ENCODE peak calls at places on chromosomes 12 and 14, in four cellular contexts. One of them, this sample, is unnamed.

GRCh38 chr12:93169536-93169935 is 208.2 kb upstream of the NUDT4 start:
- DNase-seq in sigmoid colon: no peak
- DNase-seq in GM19239: no peak
- DNase-seq in H54: no peak
- DNase-seq in this sample: no peak

GRCh38 chr12:75959506-75959905 is 72.1 kb downstream of the PHLDA1 start:
- DNase-seq in GM19239: no peak
- DNase-seq in H54: no peak
- DNase-seq in sigmoid colon: no peak
- DNase-seq in this sample: no peak

GRCh38 chr12:126248871-126249403 is 1183.7 kb downstream of the AACS start:
- DNase-seq in GM19239: no peak
- DNase-seq in H54: no peak
- DNase-seq in sigmoid colon: no peak
- DNase-seq in this sample: no peak

GRCh38 chr12:69007166-69007857 is 74.3 kb upstream of the CPM start:
- DNase-seq in sigmoid colon: no peak
- DNase-seq in H54: no peak
- DNase-seq in GM19239: no peak
- DNase-seq in this sample: no peak

GRCh38 chr12:64001439-64001838 is 156.9 kb downstream of the SRGAP1 start:
- DNase-seq in sigmoid colon: no peak
- DNase-seq in H54: no peak
- DNase-seq in GM19239: no peak
- DNase-seq in this sample: no peak

GRCh38 chr12:48054955-48055821 is 50.7 kb downstream of the SENP1 start:
- DNase-seq in GM19239: no peak
- DNase-seq in sigmoid colon: no peak
- DNase-seq in H54: no peak
- DNase-seq in this sample: no peak

GRCh38 chr14:86057018-86057667 is 527.2 kb downstream of the FLRT2 start:
- DNase-seq in H54: no peak
- DNase-seq in GM19239: peak
- DNase-seq in sigmoid colon: no peak
- DNase-seq in this sample: no peak

GRCh38 chr12:20212036-20212435 is 156.3 kb upstream of the PDE3A start:
- DNase-seq in sigmoid colon: no peak
- DNase-seq in H54: no peak
- DNase-seq in GM19239: no peak
- DNase-seq in this sample: no peak

GRCh38 chr14:24817638-24818053 is 183.7 kb upstream of the GZMB start:
- DNase-seq in H54: no peak
- DNase-seq in GM19239: no peak
- DNase-seq in sigmoid colon: no peak
- DNase-seq in this sample: no peak

GRCh38 chr12:123816896-123817537 is 54.9 kb downstream of the DNAH10 start:
- DNase-seq in GM19239: no peak
- DNase-seq in H54: no peak
- DNase-seq in sigmoid colon: no peak
- DNase-seq in this sample: no peak

GRCh38 chr12:19095869-19096480 is 33.6 kb upstream of the PLEKHA5 start:
- DNase-seq in sigmoid colon: no peak
- DNase-seq in H54: peak
- DNase-seq in GM19239: no peak
- DNase-seq in this sample: no peak

GRCh38 chr12:110957652-110958051 is 37.3 kb upstream of the MYL2 start:
- DNase-seq in H54: peak
- DNase-seq in GM19239: no peak
- DNase-seq in sigmoid colon: no peak
- DNase-seq in this sample: no peak

GRCh38 chr14:96130854-96131253 is 73.8 kb upstream of the BDKRB2 start:
- DNase-seq in GM19239: no peak
- DNase-seq in sigmoid colon: no peak
- DNase-seq in H54: no peak
- DNase-seq in this sample: no peak

GRCh38 chr12:118840399-118840798 is 140.9 kb upstream of the SRRM4 start:
- DNase-seq in H54: no peak
- DNase-seq in sigmoid colon: no peak
- DNase-seq in GM19239: no peak
- DNase-seq in this sample: no peak

GRCh38 chr14:99676657-99677056 is 7.4 kb upstream of the CYP46A1 start:
- DNase-seq in GM19239: no peak
- DNase-seq in sigmoid colon: no peak
- DNase-seq in H54: no peak
- DNase-seq in this sample: peak

GRCh38 chr14:100438678-100439592 is 115.8 kb downstream of the SLC25A47 start:
- DNase-seq in H54: peak
- DNase-seq in GM19239: no peak
- DNase-seq in sigmoid colon: peak
- DNase-seq in this sample: no peak

GRCh38 chr14:103966631-103967030 is 24.3 kb upstream of the RD3L start:
- DNase-seq in GM19239: no peak
- DNase-seq in H54: no peak
- DNase-seq in sigmoid colon: no peak
- DNase-seq in this sample: no peak

GRCh38 chr14:23119362-23120327 is 590 bp upstream of the CEBPE start:
- DNase-seq in sigmoid colon: peak
- DNase-seq in H54: no peak
- DNase-seq in GM19239: no peak
- DNase-seq in this sample: no peak

GRCh38 chr12:106288510-106289195 is 13.9 kb upstream of the TCP11L2 start:
- DNase-seq in H54: peak
- DNase-seq in sigmoid colon: no peak
- DNase-seq in GM19239: no peak
- DNase-seq in this sample: no peak

GRCh38 chr12:40152783-40153383 is 47.0 kb upstream of the SLC2A13 start:
- DNase-seq in H54: no peak
- DNase-seq in GM19239: no peak
- DNase-seq in sigmoid colon: peak
- DNase-seq in this sample: no peak

GRCh38 chr12:130431176-130431575 is 93.5 kb downstream of the PIWIL1 start:
- DNase-seq in GM19239: no peak
- DNase-seq in H54: no peak
- DNase-seq in sigmoid colon: peak
- DNase-seq in this sample: no peak

GRCh38 chr12:12521044-12521485 is 41.6 kb downstream of the DUSP16 start:
- DNase-seq in H54: no peak
- DNase-seq in sigmoid colon: no peak
- DNase-seq in GM19239: no peak
- DNase-seq in this sample: no peak

GRCh38 chr12:67358686-67359374 is 89.7 kb downstream of the CAND1 start:
- DNase-seq in GM19239: no peak
- DNase-seq in H54: no peak
- DNase-seq in sigmoid colon: no peak
- DNase-seq in this sample: no peak

GRCh38 chr14:24885410-24885913 is 164.5 kb downstream of the STXBP6 start:
- DNase-seq in GM19239: no peak
- DNase-seq in H54: no peak
- DNase-seq in sigmoid colon: no peak
- DNase-seq in this sample: no peak

GRCh38 chr12:19030180-19030579 is 99.4 kb upstream of the PLEKHA5 start:
- DNase-seq in GM19239: no peak
- DNase-seq in H54: no peak
- DNase-seq in sigmoid colon: no peak
- DNase-seq in this sample: no peak

GRCh38 chr14:54568821-54569591 is 2.1 kb downstream of the SAMD4A start:
- DNase-seq in GM19239: no peak
- DNase-seq in sigmoid colon: peak
- DNase-seq in H54: no peak
- DNase-seq in this sample: no peak

GRCh38 chr14:71231521-71232393 is 324.5 kb downstream of the PCNX1 start:
- DNase-seq in sigmoid colon: no peak
- DNase-seq in GM19239: no peak
- DNase-seq in H54: no peak
- DNase-seq in this sample: no peak

GRCh38 chr14:51219473-51220448 is 20.3 kb upstream of the TMX1 start:
- DNase-seq in GM19239: no peak
- DNase-seq in H54: no peak
- DNase-seq in sigmoid colon: no peak
- DNase-seq in this sample: no peak

This sample was measured in chondrocyte.